ENCODE peak calls at places on chromosomes 11 and 22, in seven cellular contexts. One of them, this sample, is unnamed.

GRCh38 chr22:20563464-20563906 is 56.1 kb downstream of the MED15 start:
- DNase-seq in hepatocyte: no peak
- DNase-seq in WTC11: no peak
- DNase-seq in HTR-8/SVneo: no peak
- DNase-seq in GM06990: no peak
- DNase-seq in brain microvascular endothelial cell: no peak
- DNase-seq in pancreas: no peak
- DNase-seq in this sample: no peak

GRCh38 chr11:110463153-110463552 is 33.4 kb downstream of the FDX1 start:
- DNase-seq in WTC11: peak
- DNase-seq in hepatocyte: peak
- DNase-seq in brain microvascular endothelial cell: peak
- DNase-seq in HTR-8/SVneo: no peak
- DNase-seq in pancreas: no peak
- DNase-seq in GM06990: no peak
- DNase-seq in this sample: no peak

GRCh38 chr11:57515332-57516060 is at the start of gene SLC43A1:
- DNase-seq in HTR-8/SVneo: peak
- DNase-seq in hepatocyte: peak
- DNase-seq in brain microvascular endothelial cell: peak
- DNase-seq in WTC11: peak
- DNase-seq in pancreas: peak
- DNase-seq in GM06990: peak
- DNase-seq in this sample: peak

GRCh38 chr11:31903225-31904074 is 92.3 kb upstream of the PAX6 start:
- DNase-seq in brain microvascular endothelial cell: no peak
- DNase-seq in HTR-8/SVneo: no peak
- DNase-seq in GM06990: no peak
- DNase-seq in WTC11: no peak
- DNase-seq in pancreas: no peak
- DNase-seq in hepatocyte: no peak
- DNase-seq in this sample: no peak

GRCh38 chr11:95108159-95108611 is 18.5 kb downstream of the ENDOD1 start:
- DNase-seq in pancreas: no peak
- DNase-seq in brain microvascular endothelial cell: peak
- DNase-seq in HTR-8/SVneo: no peak
- DNase-seq in GM06990: no peak
- DNase-seq in WTC11: no peak
- DNase-seq in hepatocyte: peak
- DNase-seq in this sample: no peak

GRCh38 chr22:50269573-50270301 is 443 bp downstream of the MAPK11 start:
- DNase-seq in pancreas: no peak
- DNase-seq in WTC11: peak
- DNase-seq in HTR-8/SVneo: no peak
- DNase-seq in GM06990: peak
- DNase-seq in brain microvascular endothelial cell: no peak
- DNase-seq in hepatocyte: peak
- DNase-seq in this sample: no peak

GRCh38 chr11:24496728-24497396 is at the start of gene LUZP2:
- DNase-seq in brain microvascular endothelial cell: peak
- DNase-seq in GM06990: no peak
- DNase-seq in HTR-8/SVneo: peak
- DNase-seq in hepatocyte: peak
- DNase-seq in WTC11: peak
- DNase-seq in pancreas: no peak
- DNase-seq in this sample: no peak

GRCh38 chr11:11909727-11910126 is 68.0 kb downstream of the USP47 start:
- DNase-seq in pancreas: no peak
- DNase-seq in hepatocyte: no peak
- DNase-seq in GM06990: no peak
- DNase-seq in HTR-8/SVneo: no peak
- DNase-seq in brain microvascular endothelial cell: no peak
- DNase-seq in WTC11: no peak
- DNase-seq in this sample: no peak

GRCh38 chr22:38110863-38111852 is 674 bp upstream of the BAIAP2L2 start:
- DNase-seq in GM06990: no peak
- DNase-seq in pancreas: no peak
- DNase-seq in WTC11: peak
- DNase-seq in HTR-8/SVneo: no peak
- DNase-seq in hepatocyte: peak
- DNase-seq in brain microvascular endothelial cell: no peak
- DNase-seq in this sample: peak

GRCh38 chr11:131412061-131412460 is 41.6 kb downstream of the NTM start:
- DNase-seq in hepatocyte: no peak
- DNase-seq in WTC11: no peak
- DNase-seq in pancreas: no peak
- DNase-seq in HTR-8/SVneo: no peak
- DNase-seq in brain microvascular endothelial cell: no peak
- DNase-seq in GM06990: no peak
- DNase-seq in this sample: no peak

This sample was measured in HepG2.